ENCODE peak calls at places on chromosomes 5 and 9, in four cellular contexts. One of them, this sample, is unnamed.

GRCh38 chr5:151115272-151115905 is 34.6 kb upstream of the TNIP1 start:
- DNase-seq in bronchial epithelial cell: peak
- DNase-seq in right cardiac atrium: peak
- DNase-seq in LoVo: peak
- DNase-seq in this sample: peak

GRCh38 chr5:106397700-106398099 is 1273.0 kb downstream of the EFNA5 start:
- DNase-seq in LoVo: peak
- DNase-seq in bronchial epithelial cell: peak
- DNase-seq in right cardiac atrium: no peak
- DNase-seq in this sample: peak

GRCh38 chr5:31645420-31646081 is 6.6 kb downstream of the PDZD2 start:
- DNase-seq in right cardiac atrium: peak
- DNase-seq in bronchial epithelial cell: no peak
- DNase-seq in LoVo: no peak
- DNase-seq in this sample: no peak

GRCh38 chr9:75850459-75851200 is 39.8 kb upstream of the PCSK5 start:
- DNase-seq in right cardiac atrium: no peak
- DNase-seq in bronchial epithelial cell: no peak
- DNase-seq in LoVo: no peak
- DNase-seq in this sample: no peak

GRCh38 chr5:158233735-158234322 is 374.9 kb upstream of the CLINT1 start:
- DNase-seq in right cardiac atrium: no peak
- DNase-seq in LoVo: no peak
- DNase-seq in bronchial epithelial cell: no peak
- DNase-seq in this sample: no peak

GRCh38 chr5:151319334-151319733 is 15.8 kb upstream of the SLC36A3 start:
- DNase-seq in LoVo: no peak
- DNase-seq in right cardiac atrium: peak
- DNase-seq in bronchial epithelial cell: peak
- DNase-seq in this sample: peak

GRCh38 chr5:165624547-165624946 is 2119.1 kb downstream of the MAT2B start:
- DNase-seq in right cardiac atrium: no peak
- DNase-seq in bronchial epithelial cell: no peak
- DNase-seq in LoVo: no peak
- DNase-seq in this sample: no peak

GRCh38 chr5:151141535-151141934 is 16.0 kb downstream of the ANXA6 start:
- DNase-seq in right cardiac atrium: peak
- DNase-seq in LoVo: no peak
- DNase-seq in bronchial epithelial cell: peak
- DNase-seq in this sample: no peak

GRCh38 chr9:38687389-38687842 is 32.5 kb downstream of the FAM240B start:
- DNase-seq in bronchial epithelial cell: peak
- DNase-seq in right cardiac atrium: peak
- DNase-seq in LoVo: peak
- DNase-seq in this sample: no peak

GRCh38 chr9:111356567-111357244 is 26.7 kb upstream of the OR2K2 start:
- DNase-seq in LoVo: peak
- DNase-seq in bronchial epithelial cell: peak
- DNase-seq in right cardiac atrium: no peak
- DNase-seq in this sample: peak

GRCh38 chr5:136769093-136769492 is 403.7 kb upstream of the TRPC7 start:
- DNase-seq in LoVo: no peak
- DNase-seq in bronchial epithelial cell: no peak
- DNase-seq in right cardiac atrium: no peak
- DNase-seq in this sample: no peak

GRCh38 chr5:157743163-157744054 is at the start of gene LSM11:
- DNase-seq in bronchial epithelial cell: peak
- DNase-seq in LoVo: peak
- DNase-seq in right cardiac atrium: peak
- DNase-seq in this sample: peak

GRCh38 chr5:13976223-13976622 is 31.7 kb upstream of the DNAH5 start:
- DNase-seq in bronchial epithelial cell: peak
- DNase-seq in right cardiac atrium: no peak
- DNase-seq in LoVo: no peak
- DNase-seq in this sample: no peak

GRCh38 chr5:66015296-66015960 is 89.1 kb downstream of the ERBIN start:
- DNase-seq in LoVo: no peak
- DNase-seq in right cardiac atrium: no peak
- DNase-seq in bronchial epithelial cell: no peak
- DNase-seq in this sample: no peak

GRCh38 chr5:177336112-177336511 is 15.4 kb downstream of the LMAN2 start:
- DNase-seq in right cardiac atrium: no peak
- DNase-seq in bronchial epithelial cell: no peak
- DNase-seq in LoVo: no peak
- DNase-seq in this sample: peak

GRCh38 chr9:573551-574410 is 267.7 kb upstream of the DMRT1 start:
- DNase-seq in bronchial epithelial cell: peak
- DNase-seq in LoVo: no peak
- DNase-seq in right cardiac atrium: no peak
- DNase-seq in this sample: no peak

GRCh38 chr5:57989378-57989777 is 470.5 kb downstream of the PLK2 start:
- DNase-seq in LoVo: peak
- DNase-seq in right cardiac atrium: no peak
- DNase-seq in bronchial epithelial cell: peak
- DNase-seq in this sample: peak

GRCh38 chr5:141822134-141822533 is 56.1 kb downstream of the PCDH1 start:
- DNase-seq in right cardiac atrium: peak
- DNase-seq in LoVo: no peak
- DNase-seq in bronchial epithelial cell: no peak
- DNase-seq in this sample: peak

GRCh38 chr5:144581044-144581443 is 410.4 kb downstream of the KCTD16 start:
- DNase-seq in right cardiac atrium: no peak
- DNase-seq in bronchial epithelial cell: no peak
- DNase-seq in LoVo: no peak
- DNase-seq in this sample: no peak

GRCh38 chr5:160479926-160480325 is 58.3 kb downstream of the PTTG1 start:
- DNase-seq in bronchial epithelial cell: peak
- DNase-seq in right cardiac atrium: no peak
- DNase-seq in LoVo: no peak
- DNase-seq in this sample: peak

GRCh38 chr5:152990771-152991170 is 499.7 kb upstream of the GRIA1 start:
- DNase-seq in bronchial epithelial cell: peak
- DNase-seq in right cardiac atrium: no peak
- DNase-seq in LoVo: no peak
- DNase-seq in this sample: no peak

GRCh38 chr5:127824126-127824525 is 120.9 kb downstream of the CCDC192 start:
- DNase-seq in right cardiac atrium: no peak
- DNase-seq in LoVo: no peak
- DNase-seq in bronchial epithelial cell: no peak
- DNase-seq in this sample: no peak

GRCh38 chr5:67206381-67207328 is 10.1 kb upstream of the CD180 start:
- DNase-seq in LoVo: peak
- DNase-seq in right cardiac atrium: no peak
- DNase-seq in bronchial epithelial cell: peak
- DNase-seq in this sample: peak

GRCh38 chr9:23663946-23664345 is 162.1 kb downstream of the ELAVL2 start:
- DNase-seq in bronchial epithelial cell: no peak
- DNase-seq in LoVo: no peak
- DNase-seq in right cardiac atrium: no peak
- DNase-seq in this sample: no peak

GRCh38 chr5:175235251-175235963 is 208.6 kb downstream of the DRD1 start:
- DNase-seq in bronchial epithelial cell: no peak
- DNase-seq in right cardiac atrium: no peak
- DNase-seq in LoVo: no peak
- DNase-seq in this sample: peak

GRCh38 chr5:153350192-153350883 is 140.1 kb upstream of the GRIA1 start:
- DNase-seq in LoVo: no peak
- DNase-seq in right cardiac atrium: no peak
- DNase-seq in bronchial epithelial cell: no peak
- DNase-seq in this sample: no peak

GRCh38 chr5:177509361-177509951 is at the start of gene DOK3:
- DNase-seq in LoVo: no peak
- DNase-seq in bronchial epithelial cell: no peak
- DNase-seq in right cardiac atrium: peak
- DNase-seq in this sample: no peak

GRCh38 chr5:77086611-77087483 is at the start of gene ZBED3:
- DNase-seq in right cardiac atrium: peak
- DNase-seq in LoVo: peak
- DNase-seq in bronchial epithelial cell: peak
- DNase-seq in this sample: peak

GRCh38 chr9:134641173-134641985 is at the start of gene COL5A1:
- DNase-seq in bronchial epithelial cell: peak
- DNase-seq in right cardiac atrium: peak
- DNase-seq in LoVo: no peak
- DNase-seq in this sample: peak